ENCODE peak calls at places on chromosome 19, in seven cellular contexts. V is IMR-90, R is mammary epithelial cell, E is keratinocyte, D is GM23338, A is PC-3, B is K562. U is an unnamed sample. For H3K36me3, the result is how much of the 10 kb centered on the place peaks cover.

GRCh38 chr19:33473644-33474305 is 47.8 kb downstream of the PEPD start:
- DNase-seq in V (peak), R (no peak), E (no peak), D (no peak), A (peak), B (no peak), U (no peak)

GRCh38 chr19:17873661-17874422 is 2.1 kb downstream of the SLC5A5 start:
- DNase-seq in V (no peak), R (peak), E (no peak), D (peak), A (peak), B (peak), U (peak)

GRCh38 chr19:32138416-32138815 is 207.0 kb upstream of the ZNF507 start:
- DNase-seq in V (no peak), R (no peak), E (no peak), D (peak), A (no peak), B (peak), U (peak)

GRCh38 chr19:16876904-16877361 is 11.9 kb upstream of the F2RL3 start:
- DNase-seq in V (no peak), R (peak), E (no peak), D (no peak), A (peak), B (no peak), U (no peak)

GRCh38 chr19:54325194-54325621 is 12.2 kb upstream of the LILRA5 start:
- DNase-seq in V (peak), R (peak), E (no peak), D (peak), A (peak), B (peak), U (peak)

GRCh38 chr19:17703823-17704463 is 15.3 kb upstream of the MAP1S start:
- DNase-seq in V (peak), R (peak), E (no peak), D (peak), A (peak), B (peak), U (peak)

GRCh38 chr19:28610731-28611130 is 602.2 kb downstream of the UQCRFS1 start:
- DNase-seq in V (no peak), R (no peak), E (no peak), D (no peak), A (no peak), B (no peak), U (no peak)

GRCh38 chr19:34555447-34555846 is 73.9 kb downstream of the WTIP start:
- DNase-seq in V (no peak), R (peak), E (no peak), D (peak), A (peak), B (no peak), U (peak)

GRCh38 chr19:43498233-43498830 is 6.2 kb downstream of the PHLDB3 start:
- DNase-seq in V (no peak), R (no peak), E (no peak), D (no peak), A (no peak), B (no peak), U (no peak)

GRCh38 chr19:16233836-16234551 is 36.3 kb downstream of the AP1M1 start:
- DNase-seq in V (no peak), R (no peak), E (no peak), D (no peak), A (no peak), B (no peak), U (no peak)

GRCh38 chr19:49911381-49912145 is 14.9 kb upstream of the IL4I1 start:
- DNase-seq in V (peak), R (no peak), E (no peak), D (no peak), A (no peak), B (no peak), U (no peak)

GRCh38 chr19:49910179-49910578 is 13.5 kb upstream of the IL4I1 start:
- DNase-seq in V (no peak), R (no peak), E (no peak), D (no peak), A (no peak), B (no peak), U (no peak)

GRCh38 chr19:49906879-49907564 is 10.3 kb upstream of the IL4I1 start:
- DNase-seq in V (no peak), R (no peak), E (no peak), D (no peak), A (no peak), B (no peak), U (no peak)

GRCh38 chr19:49908480-49909420 is 12.1 kb upstream of the IL4I1 start:
- DNase-seq in V (no peak), R (no peak), E (no peak), D (no peak), A (no peak), B (no peak), U (no peak)

DNA sequence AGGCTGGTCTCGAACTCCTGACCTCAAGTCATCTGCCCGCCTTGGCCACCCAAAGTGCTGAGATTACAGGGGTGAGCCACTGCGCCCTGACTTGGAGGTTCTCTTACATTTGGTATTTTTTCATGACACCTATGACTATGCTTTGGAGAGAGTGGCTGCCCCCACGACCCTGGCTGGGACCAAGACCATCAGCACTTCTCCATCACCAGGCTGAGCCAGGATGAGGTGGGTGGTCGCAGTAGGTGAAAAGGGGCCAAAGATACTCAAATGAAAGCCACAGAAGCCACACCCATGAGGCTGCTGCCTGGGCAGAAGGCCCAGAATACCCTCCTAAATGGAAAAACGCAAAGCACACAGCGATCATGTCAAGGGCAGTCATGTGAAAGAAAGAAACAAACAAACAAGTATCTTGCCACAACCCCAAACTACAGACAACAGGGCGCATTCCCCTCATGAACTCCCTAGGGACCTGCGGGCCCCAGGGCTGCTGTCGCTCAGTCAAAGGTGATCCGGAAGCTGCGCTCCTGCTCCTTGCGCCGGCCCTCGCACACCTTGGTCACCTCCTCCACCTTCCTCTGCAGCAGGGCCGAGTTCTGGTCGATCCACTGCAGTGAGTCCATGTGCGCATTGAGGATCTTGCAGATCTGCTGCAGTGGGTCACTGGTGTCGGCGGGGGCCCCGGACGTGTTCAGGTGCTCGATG is 11.2 kb upstream of the IL4I1 start:
- DNase-seq in V (no peak), R (no peak), E (no peak), D (no peak), A (no peak), B (no peak), U (no peak)
- H3K4me2 ChIP-seq in V (no peak), R (no peak), E (no peak), D (no peak), A (no peak), B (no peak), U (no peak)

DNA sequence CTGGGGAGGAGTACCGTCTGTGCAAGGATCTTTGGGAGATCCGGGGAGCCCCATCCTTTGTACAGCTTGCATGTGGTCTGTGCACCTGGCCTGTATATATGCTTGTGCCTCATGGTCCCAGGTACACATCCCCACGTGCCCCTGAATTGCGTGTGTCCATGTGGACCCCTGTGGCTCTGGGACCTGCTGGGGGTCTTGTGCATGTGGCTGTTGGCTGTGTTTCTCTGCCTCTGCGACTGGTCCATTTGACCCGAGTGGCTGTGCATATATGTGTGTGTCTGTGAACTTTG is 12.8 kb upstream of the NANOS3 start:
- DNase-seq in V (no peak), R (no peak), E (no peak), D (no peak), A (no peak), B (no peak), U (no peak)
- H3K36me3 ChIP-seq in V (under half), R (under half), E (under half), D (under half), A (under half), B (under half), U (under half)

DNA sequence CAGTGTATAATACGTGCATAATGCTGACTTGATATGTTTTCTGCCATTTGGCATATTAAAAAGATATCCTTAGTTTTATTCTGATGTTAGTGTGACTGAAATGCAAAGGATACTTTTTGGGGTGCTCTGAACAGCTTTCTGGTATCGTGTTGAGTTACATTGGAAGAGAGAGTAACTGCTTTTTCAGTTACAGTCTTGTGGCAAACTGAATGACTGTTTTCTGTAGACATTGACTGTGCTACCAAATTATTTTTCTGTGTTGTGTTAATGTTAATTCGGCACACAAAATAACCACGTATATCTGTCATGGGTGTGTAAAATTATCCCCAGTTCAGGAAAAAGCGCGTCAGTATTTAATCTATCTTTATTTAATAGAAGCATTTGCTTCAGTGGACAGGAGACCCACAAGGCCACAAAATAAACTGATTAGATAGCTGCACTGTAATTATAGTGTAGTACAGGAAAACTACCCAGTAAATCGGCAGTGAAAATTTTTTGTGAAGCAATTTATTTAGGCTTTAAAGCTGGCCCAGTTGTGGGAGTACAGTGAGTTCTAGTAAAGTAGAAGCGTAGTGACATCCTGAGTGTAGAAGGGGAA is 2.5 kb downstream of the URI1 start:
- DNase-seq in V (no peak), R (no peak), E (no peak), D (no peak), A (no peak), B (no peak), U (no peak)
- H3K27ac ChIP-seq in V (no peak), R (no peak), E (peak), D (no peak), A (no peak), B (peak), U (no peak)

GRCh38 chr19:49772850-49773432 is 6.1 kb downstream of the AP2A1 start:
- DNase-seq in V (no peak), R (no peak), E (no peak), D (no peak), A (no peak), B (no peak), U (no peak)
- H3K4me2 ChIP-seq in V (no peak), R (no peak), E (no peak), D (no peak), A (no peak), B (peak), U (no peak)

GRCh38 chr19:45822716-45823115 is 7.6 kb upstream of the RSPH6A start:
- DNase-seq in V (no peak), R (no peak), E (no peak), D (no peak), A (no peak), B (no peak), U (no peak)
- H3K36me3 ChIP-seq in V (half or more), R (under half), E (under half), D (under half), A (under half), B (half or more), U (under half)

GRCh38 chr19:29658221-29658991 is 6.9 kb upstream of the PLEKHF1 start:
- DNase-seq in V (peak), R (no peak), E (no peak), D (no peak), A (no peak), B (no peak), U (no peak)

GRCh38 chr19:29662604-29663404 is 2.5 kb upstream of the PLEKHF1 start:
- DNase-seq in V (peak), R (peak), E (no peak), D (no peak), A (peak), B (peak), U (no peak)

GRCh38 chr19:29662278-29662603 is 3.0 kb upstream of the PLEKHF1 start:
- DNase-seq in V (no peak), R (no peak), E (no peak), D (no peak), A (no peak), B (no peak), U (no peak)

GRCh38 chr19:29663861-29664752 is 1.2 kb upstream of the PLEKHF1 start:
- DNase-seq in V (peak), R (peak), E (peak), D (no peak), A (peak), B (no peak), U (no peak)

DNA sequence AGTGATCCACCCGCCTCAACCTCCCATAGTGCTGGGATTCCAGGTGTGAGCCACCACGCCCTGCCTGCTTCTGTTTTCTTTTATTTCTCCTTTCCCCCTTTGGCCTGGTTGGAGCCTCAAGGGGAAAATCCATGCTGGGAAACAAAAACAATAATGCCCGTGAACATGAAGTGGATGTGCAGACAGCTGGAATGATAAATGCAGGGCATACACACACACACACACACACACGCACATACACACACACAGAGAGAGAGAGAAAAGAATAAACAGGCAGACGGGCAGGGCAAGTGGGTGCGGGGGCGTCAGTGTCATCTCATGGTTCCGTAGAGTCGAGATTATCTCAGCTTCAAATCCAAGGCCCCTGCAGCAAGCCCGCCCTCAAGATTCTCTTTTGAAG is 4.4 kb upstream of the PLEKHF1 start:
- DNase-seq in V (no peak), R (no peak), E (no peak), D (no peak), A (no peak), B (no peak), U (no peak)
- H3K27ac ChIP-seq in V (no peak), R (no peak), E (no peak), D (no peak), A (no peak), B (peak), U (no peak)

DNA sequence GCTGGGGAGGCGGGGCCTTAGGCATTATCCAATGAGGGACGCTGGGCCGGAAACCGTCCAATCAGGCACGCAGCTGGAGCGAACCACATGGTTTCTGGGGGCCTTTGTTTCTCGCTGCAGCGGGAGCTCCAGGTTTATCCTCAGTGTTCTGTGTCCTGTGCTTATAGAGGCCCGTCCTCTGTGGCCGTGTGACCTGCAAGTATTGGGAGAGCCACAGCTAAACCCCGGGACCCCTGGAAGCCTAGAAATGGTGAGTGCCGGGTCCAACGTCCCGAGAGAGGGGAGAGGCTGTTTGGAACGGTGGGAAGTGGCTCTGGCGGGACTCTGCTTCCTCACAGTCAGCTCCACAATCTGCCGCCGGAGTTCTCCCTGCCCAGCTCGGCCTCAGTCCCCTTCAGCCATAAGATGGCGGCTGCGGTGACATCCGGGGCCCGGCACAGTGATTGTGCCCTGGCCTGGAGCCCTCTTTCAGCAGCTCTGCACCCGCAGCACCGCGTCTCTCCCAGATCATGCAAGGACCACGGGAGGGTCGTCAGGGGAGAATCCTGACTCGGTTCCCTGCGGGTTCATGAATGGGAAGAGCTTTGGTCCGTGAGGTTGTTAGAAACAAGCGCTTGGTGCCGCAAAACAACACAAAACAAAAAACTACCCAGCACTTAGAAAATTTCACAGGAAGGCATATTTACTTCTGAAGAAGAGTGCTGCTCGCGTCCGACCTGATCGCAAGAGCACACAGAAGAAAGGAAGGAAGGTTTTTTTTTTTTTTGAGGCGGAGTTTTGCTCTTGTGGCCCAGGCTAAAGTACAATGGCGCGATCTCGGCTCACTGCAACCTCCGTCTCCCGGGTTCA is at the start of gene ZNF253:
- DNase-seq in V (peak), R (peak), E (peak), D (peak), A (peak), B (peak), U (peak)
- H3K4me2 ChIP-seq in V (peak), R (peak), E (peak), D (peak), A (peak), B (peak), U (peak)

GRCh38 chr19:327291-328024 is 17.1 kb downstream of the MIER2 start:
- DNase-seq in V (no peak), R (no peak), E (no peak), D (no peak), A (no peak), B (no peak), U (no peak)
- H3K36me3 ChIP-seq in V (half or more), R (under half), E (under half), D (under half), A (under half), B (half or more), U (half or more)

DNA sequence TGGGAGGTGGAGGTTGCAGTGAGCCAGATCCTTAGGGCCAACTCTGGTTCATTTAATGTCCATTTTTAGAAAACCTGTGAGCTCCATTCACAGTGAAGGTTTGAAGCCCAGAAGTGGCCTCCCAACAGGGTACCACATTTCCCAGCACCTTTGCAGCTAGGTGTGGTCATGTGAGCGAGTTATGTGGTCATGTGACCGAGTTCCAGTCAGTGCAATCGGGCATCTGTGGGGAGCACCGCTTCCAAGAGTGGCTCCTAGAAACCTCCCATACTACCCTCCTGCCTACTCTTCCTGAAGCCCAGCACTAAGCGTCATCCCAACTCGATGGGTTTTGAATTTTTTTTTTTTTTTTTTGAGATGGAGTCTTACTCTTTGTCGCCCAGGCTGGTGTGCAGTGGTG is 663 bp upstream of the PLA2G4C start:
- DNase-seq in V (no peak), R (no peak), E (no peak), D (peak), A (no peak), B (no peak), U (peak)
- H3K27ac ChIP-seq in V (peak), R (no peak), E (no peak), D (no peak), A (no peak), B (no peak), U (peak)

DNA sequence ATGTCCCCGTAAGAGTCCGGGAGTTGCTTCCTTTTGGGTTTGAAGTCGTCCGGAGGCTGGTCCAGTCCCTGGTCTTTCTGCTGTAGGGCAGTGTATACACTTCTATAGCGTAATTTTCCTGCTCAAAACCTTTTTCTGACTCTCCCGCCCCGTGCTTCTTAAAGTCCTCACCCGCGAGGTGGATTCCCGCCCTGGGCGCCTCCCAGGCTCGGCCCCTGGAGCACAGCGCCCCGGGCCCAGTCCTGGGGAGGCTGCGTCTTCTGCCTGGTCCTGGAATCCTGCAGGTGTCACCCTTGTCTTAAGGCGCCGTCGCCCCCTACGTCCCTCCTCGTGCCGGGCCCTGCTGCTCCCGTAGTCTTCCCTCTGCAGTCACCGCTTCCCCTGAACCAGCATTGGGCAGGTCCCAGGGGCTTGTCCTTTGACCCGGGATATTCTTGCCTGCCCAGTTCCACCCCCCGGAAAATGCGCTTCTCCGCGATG is 34.4 kb upstream of the ZNF808 start:
- DNase-seq in V (no peak), R (no peak), E (no peak), D (peak), A (no peak), B (no peak), U (no peak)
- H3K4me2 ChIP-seq in V (no peak), R (peak), E (no peak), D (peak), A (no peak), B (no peak), U (no peak)

U was measured in Karpas-422.